ENCODE peak calls at places on chromosome 14, in eight cellular contexts. One of them, this sample, is unnamed.

GRCh38 chr14:95267306-95267705 is 52.4 kb downstream of the CLMN start:
- DNase-seq in mesothelial cell of epicardium: no peak
- DNase-seq in uterus: no peak
- DNase-seq in type B pancreatic cell: no peak
- DNase-seq in GM10248: no peak
- DNase-seq in colonic mucosa: no peak
- DNase-seq in B cell: no peak
- DNase-seq in CD8-positive, alpha-beta T cell: no peak
- DNase-seq in this sample: no peak

GRCh38 chr14:95614335-95614734 is 71.9 kb upstream of the TCL1B start:
- DNase-seq in mesothelial cell of epicardium: no peak
- DNase-seq in GM10248: no peak
- DNase-seq in colonic mucosa: no peak
- DNase-seq in B cell: peak; percentile 26
- DNase-seq in uterus: no peak
- DNase-seq in type B pancreatic cell: no peak
- DNase-seq in CD8-positive, alpha-beta T cell: no peak
- DNase-seq in this sample: no peak

GRCh38 chr14:52049721-52050588 is 18.9 kb downstream of the NID2 start:
- DNase-seq in B cell: no peak
- DNase-seq in GM10248: no peak
- DNase-seq in uterus: no peak
- DNase-seq in mesothelial cell of epicardium: no peak
- DNase-seq in colonic mucosa: peak; percentile 73
- DNase-seq in CD8-positive, alpha-beta T cell: no peak
- DNase-seq in type B pancreatic cell: no peak
- DNase-seq in this sample: no peak

GRCh38 chr14:54782803-54783659 is 119.6 kb downstream of the GCH1 start:
- DNase-seq in uterus: no peak
- DNase-seq in mesothelial cell of epicardium: no peak
- DNase-seq in GM10248: peak; percentile 78
- DNase-seq in colonic mucosa: no peak
- DNase-seq in B cell: peak; percentile 69
- DNase-seq in type B pancreatic cell: no peak
- DNase-seq in CD8-positive, alpha-beta T cell: no peak
- DNase-seq in this sample: peak; percentile 69

GRCh38 chr14:20802341-20803084 is at the start of gene RNASE1:
- DNase-seq in uterus: peak; percentile 49
- DNase-seq in CD8-positive, alpha-beta T cell: no peak
- DNase-seq in mesothelial cell of epicardium: no peak
- DNase-seq in B cell: no peak
- DNase-seq in GM10248: no peak
- DNase-seq in colonic mucosa: peak; percentile 87
- DNase-seq in type B pancreatic cell: no peak
- DNase-seq in this sample: no peak

GRCh38 chr14:78710963-78711362 is 540.8 kb downstream of the NRXN3 start:
- DNase-seq in CD8-positive, alpha-beta T cell: no peak
- DNase-seq in mesothelial cell of epicardium: no peak
- DNase-seq in GM10248: no peak
- DNase-seq in colonic mucosa: no peak
- DNase-seq in uterus: no peak
- DNase-seq in B cell: no peak
- DNase-seq in type B pancreatic cell: no peak
- DNase-seq in this sample: no peak

GRCh38 chr14:104317975-104318557 is 179.7 kb downstream of the KIF26A start:
- DNase-seq in uterus: peak; percentile 6
- DNase-seq in colonic mucosa: peak; percentile 10
- DNase-seq in type B pancreatic cell: peak; percentile 67
- DNase-seq in mesothelial cell of epicardium: no peak
- DNase-seq in GM10248: no peak
- DNase-seq in B cell: no peak
- DNase-seq in CD8-positive, alpha-beta T cell: no peak
- DNase-seq in this sample: no peak

GRCh38 chr14:77498120-77498979 is at the start of gene ISM2:
- DNase-seq in mesothelial cell of epicardium: no peak
- DNase-seq in colonic mucosa: no peak
- DNase-seq in GM10248: peak; percentile 76
- DNase-seq in type B pancreatic cell: no peak
- DNase-seq in uterus: peak; percentile 33
- DNase-seq in B cell: peak; percentile 64
- DNase-seq in CD8-positive, alpha-beta T cell: peak; percentile 17
- DNase-seq in this sample: peak; percentile 86

GRCh38 chr14:102819176-102819628 is 42.0 kb downstream of the TRAF3 start:
- DNase-seq in CD8-positive, alpha-beta T cell: no peak
- DNase-seq in mesothelial cell of epicardium: no peak
- DNase-seq in type B pancreatic cell: no peak
- DNase-seq in colonic mucosa: peak; percentile 56
- DNase-seq in B cell: peak; percentile 50
- DNase-seq in uterus: no peak
- DNase-seq in GM10248: peak; percentile 76
- DNase-seq in this sample: peak; percentile 71

GRCh38 chr14:23829736-23830474 is 123.7 kb upstream of the DHRS4 start:
- DNase-seq in type B pancreatic cell: no peak
- DNase-seq in uterus: no peak
- DNase-seq in mesothelial cell of epicardium: no peak
- DNase-seq in B cell: no peak
- DNase-seq in colonic mucosa: peak; percentile 66
- DNase-seq in GM10248: no peak
- DNase-seq in CD8-positive, alpha-beta T cell: no peak
- DNase-seq in this sample: no peak

GRCh38 chr14:61836807-61837206 is 74.6 kb downstream of the SNAPC1 start:
- DNase-seq in GM10248: no peak
- DNase-seq in mesothelial cell of epicardium: no peak
- DNase-seq in CD8-positive, alpha-beta T cell: no peak
- DNase-seq in B cell: no peak
- DNase-seq in type B pancreatic cell: no peak
- DNase-seq in colonic mucosa: no peak
- DNase-seq in uterus: no peak
- DNase-seq in this sample: no peak

GRCh38 chr14:63210812-63211211 is 6.6 kb downstream of the RHOJ start:
- DNase-seq in CD8-positive, alpha-beta T cell: no peak
- DNase-seq in mesothelial cell of epicardium: no peak
- DNase-seq in uterus: no peak
- DNase-seq in type B pancreatic cell: no peak
- DNase-seq in B cell: no peak
- DNase-seq in colonic mucosa: no peak
- DNase-seq in GM10248: no peak
- DNase-seq in this sample: no peak

GRCh38 chr14:58280954-58281787 is 17.2 kb upstream of the ARID4A start:
- DNase-seq in mesothelial cell of epicardium: no peak
- DNase-seq in type B pancreatic cell: no peak
- DNase-seq in GM10248: peak; percentile 38
- DNase-seq in B cell: peak; percentile 53
- DNase-seq in colonic mucosa: peak; percentile 56
- DNase-seq in uterus: peak; percentile 54
- DNase-seq in CD8-positive, alpha-beta T cell: no peak
- DNase-seq in this sample: peak; percentile 32

GRCh38 chr14:95255487-95255886 is 64.2 kb downstream of the CLMN start:
- DNase-seq in mesothelial cell of epicardium: no peak
- DNase-seq in GM10248: peak; percentile 70
- DNase-seq in uterus: peak; percentile 56
- DNase-seq in CD8-positive, alpha-beta T cell: no peak
- DNase-seq in type B pancreatic cell: no peak
- DNase-seq in colonic mucosa: peak; percentile 96
- DNase-seq in B cell: no peak
- DNase-seq in this sample: no peak

GRCh38 chr14:76514599-76514998 is 138.7 kb downstream of the ESRRB start:
- DNase-seq in CD8-positive, alpha-beta T cell: no peak
- DNase-seq in type B pancreatic cell: no peak
- DNase-seq in colonic mucosa: no peak
- DNase-seq in mesothelial cell of epicardium: no peak
- DNase-seq in B cell: no peak
- DNase-seq in GM10248: peak; percentile 43
- DNase-seq in uterus: no peak
- DNase-seq in this sample: peak; percentile 60

GRCh38 chr14:42965512-42965911 is 1358.8 kb downstream of the LRFN5 start:
- DNase-seq in B cell: no peak
- DNase-seq in CD8-positive, alpha-beta T cell: no peak
- DNase-seq in colonic mucosa: no peak
- DNase-seq in uterus: no peak
- DNase-seq in type B pancreatic cell: no peak
- DNase-seq in GM10248: no peak
- DNase-seq in mesothelial cell of epicardium: no peak
- DNase-seq in this sample: no peak

GRCh38 chr14:85131523-85131922 is 398.4 kb upstream of the FLRT2 start:
- DNase-seq in B cell: no peak
- DNase-seq in type B pancreatic cell: no peak
- DNase-seq in uterus: no peak
- DNase-seq in GM10248: no peak
- DNase-seq in CD8-positive, alpha-beta T cell: no peak
- DNase-seq in mesothelial cell of epicardium: no peak
- DNase-seq in colonic mucosa: no peak
- DNase-seq in this sample: no peak

GRCh38 chr14:61098711-61099110 is 117.7 kb downstream of the SLC38A6 start:
- DNase-seq in B cell: no peak
- DNase-seq in type B pancreatic cell: no peak
- DNase-seq in uterus: no peak
- DNase-seq in colonic mucosa: no peak
- DNase-seq in GM10248: no peak
- DNase-seq in CD8-positive, alpha-beta T cell: no peak
- DNase-seq in mesothelial cell of epicardium: no peak
- DNase-seq in this sample: no peak

GRCh38 chr14:36519431-36520321 is at the start of gene NKX2-1:
- DNase-seq in colonic mucosa: no peak
- DNase-seq in mesothelial cell of epicardium: no peak
- DNase-seq in B cell: no peak
- DNase-seq in GM10248: peak; percentile 24
- DNase-seq in CD8-positive, alpha-beta T cell: no peak
- DNase-seq in type B pancreatic cell: no peak
- DNase-seq in uterus: no peak
- DNase-seq in this sample: peak; percentile 56

GRCh38 chr14:93906341-93907329 is 20.5 kb upstream of the FAM181A start:
- DNase-seq in colonic mucosa: peak; percentile 69
- DNase-seq in type B pancreatic cell: no peak
- DNase-seq in mesothelial cell of epicardium: no peak
- DNase-seq in B cell: peak; percentile 42
- DNase-seq in uterus: peak; percentile 45
- DNase-seq in GM10248: peak; percentile 86
- DNase-seq in CD8-positive, alpha-beta T cell: peak; percentile 24
- DNase-seq in this sample: peak; percentile 85

GRCh38 chr14:74563233-74563585 is 48.8 kb downstream of the LTBP2 start:
- DNase-seq in CD8-positive, alpha-beta T cell: no peak
- DNase-seq in B cell: no peak
- DNase-seq in type B pancreatic cell: no peak
- DNase-seq in mesothelial cell of epicardium: no peak
- DNase-seq in uterus: no peak
- DNase-seq in GM10248: no peak
- DNase-seq in colonic mucosa: no peak
- DNase-seq in this sample: no peak

GRCh38 chr14:30874120-30874998 is at the start of gene COCH:
- DNase-seq in GM10248: peak; percentile 86
- DNase-seq in type B pancreatic cell: peak; percentile 70
- DNase-seq in CD8-positive, alpha-beta T cell: no peak
- DNase-seq in colonic mucosa: peak; percentile 20
- DNase-seq in uterus: no peak
- DNase-seq in mesothelial cell of epicardium: peak; percentile 29
- DNase-seq in B cell: peak; percentile 79
- DNase-seq in this sample: peak; percentile 88
- TF ChIP-seq CTCF in GM10248: peak; percentile 51
- TF ChIP-seq CTCF in type B pancreatic cell: peak; percentile 69
- TF ChIP-seq CTCF in CD8-positive, alpha-beta T cell: no peak
- TF ChIP-seq CTCF in colonic mucosa: peak; percentile 36
- TF ChIP-seq CTCF in uterus: peak; percentile 25
- TF ChIP-seq CTCF in mesothelial cell of epicardium: peak; percentile 39
- TF ChIP-seq CTCF in B cell: peak; percentile 43
- TF ChIP-seq CTCF in this sample: peak; percentile 56

DNA sequence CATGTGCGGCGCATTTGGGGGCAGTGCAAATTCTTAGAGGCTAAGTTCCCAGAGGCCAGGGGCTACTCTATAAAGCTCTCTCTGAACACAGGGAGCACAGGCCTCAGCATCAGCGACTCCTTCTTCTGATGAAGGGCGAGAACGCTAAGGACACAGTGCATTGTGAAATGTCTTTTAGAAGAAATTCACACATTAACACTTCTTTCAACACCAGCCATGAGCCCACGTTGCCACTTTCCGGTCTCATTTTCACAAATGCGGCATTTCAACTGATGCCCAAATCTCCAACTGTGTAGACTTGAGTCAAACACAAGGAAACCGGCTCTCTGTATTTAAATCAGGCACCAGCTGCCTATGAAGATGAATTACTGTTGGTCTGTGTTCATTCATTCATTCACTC is 162.0 kb downstream of the FOXN3 start:
- DNase-seq in B cell: no peak
- DNase-seq in mesothelial cell of epicardium: no peak
- DNase-seq in CD8-positive, alpha-beta T cell: no peak
- DNase-seq in colonic mucosa: no peak
- DNase-seq in type B pancreatic cell: no peak
- DNase-seq in uterus: no peak
- DNase-seq in GM10248: no peak
- DNase-seq in this sample: no peak
- TF ChIP-seq CTCF in B cell: no peak
- TF ChIP-seq CTCF in mesothelial cell of epicardium: no peak
- TF ChIP-seq CTCF in CD8-positive, alpha-beta T cell: no peak
- TF ChIP-seq CTCF in colonic mucosa: no peak
- TF ChIP-seq CTCF in type B pancreatic cell: no peak
- TF ChIP-seq CTCF in uterus: no peak
- TF ChIP-seq CTCF in GM10248: no peak
- TF ChIP-seq CTCF in this sample: no peak

GRCh38 chr14:68874746-68875155 is 81.9 kb upstream of the ZFP36L1 start:
- DNase-seq in B cell: no peak
- DNase-seq in GM10248: no peak
- DNase-seq in CD8-positive, alpha-beta T cell: no peak
- DNase-seq in mesothelial cell of epicardium: no peak
- DNase-seq in colonic mucosa: no peak
- DNase-seq in uterus: no peak
- DNase-seq in type B pancreatic cell: no peak
- DNase-seq in this sample: no peak
- TF ChIP-seq CTCF in B cell: no peak
- TF ChIP-seq CTCF in GM10248: no peak
- TF ChIP-seq CTCF in CD8-positive, alpha-beta T cell: no peak
- TF ChIP-seq CTCF in mesothelial cell of epicardium: no peak
- TF ChIP-seq CTCF in colonic mucosa: no peak
- TF ChIP-seq CTCF in uterus: no peak
- TF ChIP-seq CTCF in type B pancreatic cell: no peak
- TF ChIP-seq CTCF in this sample: no peak

DNA sequence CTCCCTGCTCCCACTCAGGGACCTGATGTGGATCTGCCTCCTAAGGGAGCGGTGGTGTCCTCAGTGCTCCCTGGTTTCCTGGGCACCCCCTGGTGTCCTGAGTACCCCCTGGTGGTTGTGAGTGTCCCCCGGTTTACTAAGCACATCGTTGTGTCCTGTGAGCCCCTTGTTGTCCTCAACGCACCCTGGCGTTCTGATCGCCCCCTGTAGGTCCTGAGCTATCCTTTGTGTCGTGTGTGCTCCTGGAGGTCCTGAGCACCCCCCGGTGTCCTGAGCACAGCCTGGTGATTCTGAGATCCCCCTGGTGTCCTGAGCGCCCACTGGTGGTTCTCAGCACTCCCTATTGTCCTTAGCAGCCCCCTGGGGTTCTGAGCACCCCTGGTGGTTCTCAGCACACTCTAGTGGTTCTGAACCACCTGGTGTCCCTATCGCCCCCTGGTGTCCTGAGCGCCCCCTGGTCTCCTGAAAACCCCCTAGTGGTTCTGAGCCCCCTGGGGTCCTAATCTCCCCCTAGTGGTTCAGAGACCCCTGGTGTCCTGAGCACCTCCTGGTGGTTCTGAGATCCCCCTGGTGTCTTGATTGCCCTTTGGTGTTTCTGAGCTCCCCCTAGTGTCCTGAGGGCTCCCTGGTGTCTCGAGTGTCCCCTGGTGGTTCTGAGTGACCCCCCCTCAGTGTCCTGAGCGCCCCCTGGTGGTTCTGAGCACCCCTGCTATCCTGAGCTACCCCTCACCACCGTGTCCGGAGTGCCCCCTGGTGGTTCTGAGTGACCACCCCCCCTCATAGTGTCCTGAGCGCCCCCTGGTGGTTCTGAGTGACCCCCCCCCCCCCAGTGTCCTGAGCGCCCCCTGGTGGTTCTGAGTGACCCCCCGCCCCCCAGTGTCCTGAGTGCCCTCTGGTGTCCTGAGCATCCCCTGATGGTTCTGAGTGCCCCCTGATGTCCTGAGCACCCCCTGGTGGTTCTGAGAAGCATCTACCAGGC is 615.1 kb downstream of the TMEM121 start:
- DNase-seq in mesothelial cell of epicardium: no peak
- DNase-seq in CD8-positive, alpha-beta T cell: no peak
- DNase-seq in type B pancreatic cell: no peak
- DNase-seq in colonic mucosa: no peak
- DNase-seq in GM10248: peak; percentile 8
- DNase-seq in uterus: no peak
- DNase-seq in B cell: peak; percentile 47
- DNase-seq in this sample: peak; percentile 3
- TF ChIP-seq CTCF in mesothelial cell of epicardium: no peak
- TF ChIP-seq CTCF in CD8-positive, alpha-beta T cell: no peak
- TF ChIP-seq CTCF in type B pancreatic cell: no peak
- TF ChIP-seq CTCF in colonic mucosa: no peak
- TF ChIP-seq CTCF in GM10248: peak; percentile 3
- TF ChIP-seq CTCF in uterus: no peak
- TF ChIP-seq CTCF in B cell: no peak
- TF ChIP-seq CTCF in this sample: peak; percentile 26

This sample was measured in GM13977.